ENCODE peak calls at places on chromosomes 2 and 18, in six cellular contexts. A is fibroblast of lung, F is IMR-90, G is HCT116, R is SK-N-MC, Y is endothelial cell of umbilical vein. P is an unnamed sample. For H3K36me3, the result is how much of the 10 kb centered on the place peaks cover.

GRCh38 chr2:217286833-217287232 is 427.0 kb upstream of the TNP1 start:
- DNase-seq in R (no peak), F (peak), Y (no peak), A (peak), G (no peak), P (no peak)

GRCh38 chr2:38201784-38202183 is 125.8 kb upstream of the CYP1B1 start:
- DNase-seq in A (peak), G (no peak), F (peak), R (no peak), Y (no peak), P (peak)

GRCh38 chr2:25324905-25325592 is 16.7 kb downstream of the DNMT3A start:
- DNase-seq in Y (no peak), A (peak), F (peak), G (no peak), R (no peak), P (no peak)

GRCh38 chr2:157443795-157444642 is at the start of gene CYTIP:
- DNase-seq in R (no peak), G (no peak), Y (no peak), A (no peak), F (no peak), P (no peak)

GRCh38 chr2:157894694-157895450 is 18.7 kb upstream of the ACVR1 start:
- DNase-seq in F (peak), G (no peak), Y (no peak), A (peak), R (no peak), P (peak)

GRCh38 chr2:152134488-152135280 is 35.8 kb upstream of the CACNB4 start:
- DNase-seq in G (no peak), R (no peak), A (peak), Y (peak), F (peak), P (peak)

GRCh38 chr2:120884406-120885290 is 149.0 kb downstream of the GLI2 start:
- DNase-seq in G (no peak), A (no peak), R (no peak), Y (no peak), F (no peak), P (no peak)

GRCh38 chr2:161090401-161090800 is 69.8 kb upstream of the TANK start:
- DNase-seq in F (peak), Y (peak), G (no peak), R (no peak), A (no peak), P (no peak)

GRCh38 chr2:56299166-56299806 is 115.5 kb downstream of the CCDC85A start:
- DNase-seq in R (no peak), F (no peak), A (peak), G (no peak), Y (peak), P (no peak)

GRCh38 chr2:58448065-58448507 is 207.0 kb upstream of the FANCL start:
- DNase-seq in G (peak), Y (peak), R (peak), F (peak), A (peak), P (peak)

GRCh38 chr2:86512034-86512433 is 51.2 kb downstream of the CHMP3 start:
- DNase-seq in Y (no peak), F (no peak), R (no peak), G (no peak), A (no peak), P (no peak)

GRCh38 chr2:62270728-62271127 is 74.8 kb downstream of the B3GNT2 start:
- DNase-seq in Y (peak), F (peak), R (no peak), A (peak), G (no peak), P (no peak)

GRCh38 chr2:68185541-68186164 is 28.0 kb downstream of the PNO1 start:
- DNase-seq in F (peak), R (no peak), A (peak), G (peak), Y (peak), P (peak)

GRCh38 chr2:28663359-28663758 is 88.3 kb upstream of the PPP1CB start:
- DNase-seq in Y (peak), F (peak), A (peak), R (no peak), G (no peak), P (no peak)

GRCh38 chr18:24543408-24544140 is 83.1 kb downstream of the HRH4 start:
- DNase-seq in A (no peak), Y (no peak), R (no peak), G (no peak), F (no peak), P (no peak)

GRCh38 chr18:54086046-54086802 is 138.2 kb downstream of the MBD2 start:
- DNase-seq in G (no peak), R (peak), A (no peak), Y (no peak), F (no peak), P (no peak)

DNA sequence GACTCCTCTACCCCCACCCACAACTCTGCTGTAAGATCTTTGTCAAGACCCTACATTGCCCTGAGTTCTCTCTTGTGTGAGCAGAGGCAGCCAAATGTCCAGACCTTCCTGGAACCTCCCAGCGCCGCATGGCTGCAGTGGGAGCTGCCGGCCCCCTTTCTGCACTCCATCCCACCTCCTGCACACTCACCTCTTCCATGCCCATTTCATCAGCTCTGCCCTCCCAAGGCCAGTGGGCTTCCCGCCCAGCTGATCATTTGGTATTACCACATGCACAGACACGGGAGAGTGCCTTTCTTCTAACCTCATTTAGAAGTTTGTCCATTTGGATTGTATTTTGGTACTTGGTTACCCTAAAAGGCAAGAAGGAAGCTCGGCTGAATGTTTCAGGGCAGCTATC is 2.0 kb downstream of the IL1R2 start:
- DNase-seq in G (no peak), A (no peak), F (no peak), R (no peak), Y (no peak), P (no peak)
- H3K36me3 ChIP-seq in G (under half), A (under half), F (under half), R (under half), Y (under half), P (under half)

DNA sequence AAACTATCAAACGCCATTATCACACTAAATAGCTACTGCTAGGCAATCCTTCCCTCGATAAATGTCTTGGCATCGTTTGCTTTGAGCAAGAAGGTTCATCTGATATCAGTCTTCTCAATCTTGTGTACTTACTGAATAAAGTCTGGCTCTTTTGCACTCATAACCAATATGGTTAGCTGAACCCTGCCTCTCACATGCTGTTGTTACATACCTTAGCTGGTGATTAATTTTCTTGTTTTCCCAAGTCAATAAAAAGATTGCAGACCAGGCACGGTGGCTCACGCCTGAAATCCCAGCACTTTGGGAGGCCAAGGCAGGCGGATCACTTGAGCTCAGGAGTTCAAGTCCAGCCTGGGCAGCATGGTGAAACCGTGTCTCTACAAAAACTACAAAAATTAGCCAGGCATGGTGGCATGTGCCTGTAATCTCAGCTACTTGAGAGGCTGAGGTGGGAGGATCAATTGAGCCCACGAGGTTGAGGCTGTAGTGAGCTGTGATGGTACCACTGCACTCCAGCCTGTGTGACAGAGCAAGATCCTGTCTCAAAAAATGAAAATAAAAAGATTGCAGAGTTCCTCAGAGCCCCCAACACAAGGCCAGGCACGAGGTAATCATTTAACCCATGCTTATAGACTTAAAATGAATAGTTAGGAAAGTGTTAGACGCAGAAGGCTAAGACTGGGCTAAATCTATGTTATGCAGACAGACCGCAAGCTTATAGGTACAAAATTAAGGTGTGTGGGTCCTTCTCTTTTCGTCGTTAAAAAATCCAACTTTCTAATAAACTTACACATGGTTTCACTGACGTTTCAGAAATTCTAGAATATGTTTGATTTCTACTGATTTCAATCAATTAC is 177.5 kb downstream of the ALPK2 start:
- DNase-seq in R (no peak), G (no peak), F (no peak), A (no peak), Y (no peak), P (no peak)
- H3K9ac ChIP-seq in R (no peak), G (no peak), F (no peak), A (no peak), Y (no peak), P (no peak)

GRCh38 chr2:238169021-238169707 is 10.4 kb downstream of the ERFE start:
- DNase-seq in A (peak), Y (peak), F (peak), R (peak), G (no peak), P (peak)

GRCh38 chr2:238167344-238167715 is 8.6 kb downstream of the ERFE start:
- DNase-seq in F (no peak), G (no peak), Y (no peak), R (no peak), A (no peak), P (no peak)

GRCh38 chr2:238166391-238167343 is 7.9 kb downstream of the ERFE start:
- DNase-seq in A (no peak), Y (no peak), R (no peak), G (no peak), F (no peak), P (no peak)

GRCh38 chr2:238168196-238168815 is 9.5 kb downstream of the ERFE start:
- DNase-seq in A (no peak), Y (no peak), F (no peak), G (no peak), R (no peak), P (no peak)

DNA sequence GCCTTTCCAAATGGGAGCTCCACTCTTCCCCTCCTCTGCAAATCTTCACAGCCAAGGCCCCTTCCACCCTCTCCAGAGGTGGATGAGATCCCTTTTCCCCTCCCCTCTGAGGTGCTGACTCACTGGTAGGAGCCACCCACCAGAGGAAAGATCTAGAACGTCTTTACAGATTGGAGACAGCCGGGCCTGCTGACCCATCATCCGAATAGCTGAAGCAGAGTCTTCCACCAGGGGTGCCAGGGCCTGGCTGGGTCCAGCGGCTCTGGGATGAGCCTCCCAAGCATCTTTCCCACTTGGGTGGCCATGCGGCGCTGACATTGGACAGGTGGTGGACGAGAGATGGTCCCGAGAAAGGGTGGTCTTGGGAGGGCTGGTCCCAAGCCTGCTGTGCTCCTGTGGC is 9.0 kb downstream of the ERFE start:
- DNase-seq in F (peak), Y (no peak), G (no peak), A (peak), R (no peak), P (no peak)
- H3K36me3 ChIP-seq in F (under half), Y (under half), G (under half), A (under half), R (under half), P (under half)

GRCh38 chr2:237137626-237138323 is 52.1 kb downstream of the COPS8 start:
- DNase-seq in A (no peak), F (no peak), Y (no peak), R (no peak), G (no peak), P (no peak)
- H3K9ac ChIP-seq in A (no peak), F (no peak), Y (no peak), R (no peak), G (no peak), P (no peak)

P was measured in mammary epithelial cell.